ENCODE peak calls at places on chromosomes 13 and 19, in six cellular contexts. A, B, N, G, O and T are unnamed samples.

GRCh38 chr13:77040835-77041234 is 13.9 kb upstream of the FBXL3 start:
- DNase-seq in O (no peak), B (no peak), G (no peak), A (no peak), N (no peak), T (no peak)

GRCh38 chr19:4352701-4353121 is 9.3 kb downstream of the MPND start:
- DNase-seq in G (no peak), O (no peak), N (peak; percentile 77), B (peak; percentile 46), A (peak; percentile 91), T (no peak)

GRCh38 chr19:17703823-17704463 is 15.3 kb upstream of the MAP1S start:
- DNase-seq in A (peak; percentile 91), B (peak; percentile 61), N (peak; percentile 36), O (no peak), G (no peak), T (no peak)

GRCh38 chr19:13008926-13009787 is 13.9 kb downstream of the NFIX start:
- DNase-seq in O (no peak), N (no peak), B (no peak), A (peak; percentile 59), G (no peak), T (no peak)

GRCh38 chr13:40460116-40460515 is 206.3 kb downstream of the FOXO1 start:
- DNase-seq in A (no peak), B (no peak), N (no peak), O (no peak), G (no peak), T (no peak)

GRCh38 chr19:42018503-42019193 is 24.6 kb upstream of the ATP1A3 start:
- DNase-seq in B (no peak), A (no peak), G (no peak), O (no peak), N (no peak), T (no peak)

GRCh38 chr13:111865046-111865445 is 201.9 kb upstream of the SOX1 start:
- DNase-seq in N (no peak), O (no peak), A (peak; percentile 70), B (no peak), G (no peak), T (no peak)

GRCh38 chr13:91017669-91018053 is 329.8 kb upstream of the MIR17HG start:
- DNase-seq in N (no peak), B (no peak), A (peak; percentile 82), G (no peak), O (no peak), T (no peak)

GRCh38 chr19:44689290-44690130 is 9.4 kb upstream of the CEACAM16 start:
- DNase-seq in O (peak; percentile 75), N (peak; percentile 81), B (peak; percentile 82), A (peak; percentile 96), G (no peak), T (no peak)

GRCh38 chr19:1206733-1207301 is 1.2 kb downstream of the STK11 start:
- DNase-seq in A (peak; percentile 65), B (no peak), O (no peak), G (no peak), N (no peak), T (no peak)
- H3K4me1 ChIP-seq in A (no peaks in the 10 kb centered on the region), B (no peaks in the 10 kb centered on the region), O (peaks cover 20% of the 10 kb centered on the region), G (peaks cover 47% of the 10 kb centered on the region), N (peaks cover 14% of the 10 kb centered on the region), T (peaks cover 10% of the 10 kb centered on the region)

GRCh38 chr19:14674764-14675163 is at the start of gene ADGRE3:
- DNase-seq in B (no peak), O (no peak), N (no peak), G (no peak), A (no peak), T (no peak)
- H3K27me3 ChIP-seq in B (no peaks in the 10 kb centered on the region), O (no peaks in the 10 kb centered on the region), N (no peaks in the 10 kb centered on the region), G (peaks cover 2% of the 10 kb centered on the region), A (no peaks in the 10 kb centered on the region), T (no peaks in the 10 kb centered on the region)

GRCh38 chr19:38060346-38060745 is 153.3 kb downstream of the SIPA1L3 start:
- DNase-seq in O (no peak), G (no peak), B (no peak), A (no peak), N (no peak), T (no peak)

GRCh38 chr19:38063921-38064320 is 156.9 kb downstream of the SIPA1L3 start:
- DNase-seq in G (no peak), A (no peak), N (no peak), O (no peak), B (no peak), T (no peak)

GRCh38 chr19:38064661-38065425 is 157.8 kb downstream of the SIPA1L3 start:
- DNase-seq in N (no peak), O (no peak), B (no peak), G (no peak), A (no peak), T (no peak)

GRCh38 chr19:38061294-38061693 is 154.3 kb downstream of the SIPA1L3 start:
- DNase-seq in G (no peak), B (no peak), N (peak; percentile 71), A (no peak), O (no peak), T (peak; percentile 37)

DNA sequence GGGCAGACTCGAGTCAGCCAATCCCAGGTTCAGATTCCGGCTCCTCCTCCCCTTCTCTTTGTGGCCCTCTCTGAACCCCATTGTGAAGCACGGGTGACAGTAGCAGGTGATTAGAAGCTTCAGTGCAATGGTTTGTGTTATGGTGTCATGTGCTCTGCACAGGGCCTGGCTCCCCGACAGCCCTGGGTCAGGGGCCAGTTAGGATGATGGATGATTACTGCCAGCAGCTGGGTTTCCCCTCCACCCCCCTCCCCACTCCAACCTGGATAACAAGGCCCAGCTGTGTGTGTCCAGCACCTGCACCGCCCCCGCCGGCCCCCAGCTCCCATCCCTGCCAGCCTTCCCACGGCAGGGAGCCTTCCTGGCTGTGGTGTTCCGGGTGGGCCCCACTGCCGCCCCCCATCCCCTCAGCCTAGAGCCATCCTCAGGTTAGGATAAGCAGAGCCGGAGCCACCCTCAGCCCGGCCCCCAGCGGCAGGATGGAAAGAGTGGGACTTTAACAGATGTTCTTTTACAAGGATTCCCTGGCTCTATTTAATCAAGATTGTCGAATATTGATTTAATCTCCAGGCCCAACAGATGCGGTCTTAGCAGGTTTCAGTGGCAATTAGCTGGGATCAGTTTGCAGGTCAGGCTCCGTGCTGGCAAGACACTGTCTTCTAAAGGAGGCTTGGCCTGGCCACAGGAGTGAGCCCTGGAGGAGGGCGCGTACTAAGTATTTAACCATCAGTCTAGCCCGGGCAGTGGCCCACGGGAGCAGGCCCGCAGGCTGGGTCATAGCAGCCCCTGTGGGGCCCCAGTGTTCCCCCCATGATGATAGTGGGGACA is 156.2 kb downstream of the SIPA1L3 start:
- DNase-seq in B (no peak), N (peak; percentile 35), A (no peak), O (no peak), G (no peak), T (no peak)
- H3K27ac ChIP-seq in B (peak overlapping the region; percentile 52), N (no peak overlapping the region), A (peak overlapping the region; percentile 92), O (no peak overlapping the region), G (no peak overlapping the region), T (no peak overlapping the region)

GRCh38 chr19:58361900-58362271 is 665 bp downstream of the ZNF497 start:
- DNase-seq in N (no peak), B (no peak), O (peak; percentile 71), G (no peak), A (no peak), T (no peak)
- H3K4me1 ChIP-seq in N (peaks cover 2% of the 10 kb centered on the region), B (no peaks in the 10 kb centered on the region), O (peaks cover 8% of the 10 kb centered on the region), G (peaks cover 8% of the 10 kb centered on the region), A (no peaks in the 10 kb centered on the region), T (no peaks in the 10 kb centered on the region)